ENCODE peak calls at places on chromosomes 5 and 9, in seven cellular contexts. B is BJ, Z is cardiac fibroblast, D is stomach, J is PC-9, N is spleen, I is sigmoid colon. O is an unnamed sample.

GRCh38 chr9:136777359-136777758 is 13.0 kb upstream of the LCN15 start:
- DNase-seq in I (no peak), J (no peak), B (no peak), N (no peak), D (no peak), Z (no peak), O (no peak)

GRCh38 chr5:170110403-170111087 is 4.8 kb downstream of the FOXI1 start:
- DNase-seq in I (peak), Z (no peak), D (no peak), N (no peak), B (no peak), J (no peak), O (no peak)

GRCh38 chr5:73376618-73377170 is 71.9 kb downstream of the FOXD1 start:
- DNase-seq in B (no peak), D (no peak), I (no peak), J (peak), Z (peak), N (no peak), O (no peak)

GRCh38 chr9:727767-728166 is 113.7 kb upstream of the DMRT1 start:
- DNase-seq in N (no peak), B (no peak), I (no peak), Z (no peak), D (no peak), J (peak), O (no peak)

GRCh38 chr9:110180713-110181434 is 27.1 kb downstream of the C9orf152 start:
- DNase-seq in I (peak), D (no peak), B (peak), N (no peak), J (peak), Z (peak), O (no peak)

GRCh38 chr5:139495644-139496435 is 13.3 kb upstream of the STING1 start:
- DNase-seq in J (peak), Z (peak), N (no peak), I (no peak), B (no peak), D (no peak), O (no peak)

GRCh38 chr5:58240286-58240685 is 219.6 kb downstream of the PLK2 start:
- DNase-seq in Z (peak), J (peak), I (no peak), N (no peak), D (no peak), B (no peak), O (no peak)

GRCh38 chr9:83081846-83082245 is 18.9 kb upstream of the RASEF start:
- DNase-seq in B (no peak), N (no peak), J (no peak), I (no peak), Z (no peak), D (no peak), O (no peak)

GRCh38 chr5:127210082-127210481 is 80.5 kb upstream of the MEGF10 start:
- DNase-seq in J (no peak), D (no peak), Z (peak), B (no peak), N (no peak), I (no peak), O (no peak)

DNA sequence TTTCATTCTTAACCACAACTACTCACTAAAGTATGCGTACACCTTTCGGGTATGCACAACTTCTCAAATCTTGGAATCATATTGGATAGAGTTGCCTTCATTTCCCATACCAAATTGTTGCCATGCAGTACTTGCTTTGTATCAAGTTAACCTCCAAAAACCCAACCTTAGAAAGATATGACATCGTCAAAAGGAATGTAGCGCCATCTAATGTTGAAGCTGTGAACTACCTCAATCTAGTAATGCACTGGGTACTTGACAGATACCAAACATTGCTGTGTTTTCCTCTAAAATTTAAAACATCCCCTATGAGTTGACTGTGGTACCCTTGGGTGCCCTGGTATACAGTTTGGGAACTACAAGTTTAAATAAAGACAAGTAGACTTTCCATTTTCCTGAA is 318.4 kb downstream of the ARL15 start:
- DNase-seq in Z (peak), B (no peak), D (no peak), J (no peak), N (no peak), I (no peak), O (no peak)
- TF ChIP-seq CTCF in Z (peak), B (peak), D (no peak), J (peak), N (no peak), I (no peak), O (peak)

GRCh38 chr5:3510642-3511041 is 85.0 kb upstream of the IRX1 start:
- DNase-seq in D (no peak), N (peak), J (no peak), Z (no peak), I (no peak), B (no peak), O (no peak)

GRCh38 chr5:3512291-3512690 is 83.3 kb upstream of the IRX1 start:
- DNase-seq in J (no peak), B (no peak), I (no peak), D (no peak), Z (no peak), N (no peak), O (no peak)

GRCh38 chr5:3511774-3512173 is 83.9 kb upstream of the IRX1 start:
- DNase-seq in N (no peak), B (no peak), J (no peak), Z (no peak), I (no peak), D (no peak), O (no peak)

GRCh38 chr5:3509290-3509689 is 86.3 kb upstream of the IRX1 start:
- DNase-seq in N (no peak), D (no peak), I (no peak), B (no peak), Z (no peak), J (no peak), O (no peak)
- H3K4me3 ChIP-seq in N (no peak), D (no peak), I (no peak), B (no peak), Z (no peak), J (no peak), O (no peak)

GRCh38 chr9:97501177-97501971 is at the start of gene TMOD1:
- DNase-seq in B (no peak), Z (peak), J (peak), D (peak), I (peak), N (peak), O (peak)
- TF ChIP-seq CTCF in B (no peak), Z (no peak), J (no peak), D (no peak), I (no peak), N (no peak), O (peak)

DNA sequence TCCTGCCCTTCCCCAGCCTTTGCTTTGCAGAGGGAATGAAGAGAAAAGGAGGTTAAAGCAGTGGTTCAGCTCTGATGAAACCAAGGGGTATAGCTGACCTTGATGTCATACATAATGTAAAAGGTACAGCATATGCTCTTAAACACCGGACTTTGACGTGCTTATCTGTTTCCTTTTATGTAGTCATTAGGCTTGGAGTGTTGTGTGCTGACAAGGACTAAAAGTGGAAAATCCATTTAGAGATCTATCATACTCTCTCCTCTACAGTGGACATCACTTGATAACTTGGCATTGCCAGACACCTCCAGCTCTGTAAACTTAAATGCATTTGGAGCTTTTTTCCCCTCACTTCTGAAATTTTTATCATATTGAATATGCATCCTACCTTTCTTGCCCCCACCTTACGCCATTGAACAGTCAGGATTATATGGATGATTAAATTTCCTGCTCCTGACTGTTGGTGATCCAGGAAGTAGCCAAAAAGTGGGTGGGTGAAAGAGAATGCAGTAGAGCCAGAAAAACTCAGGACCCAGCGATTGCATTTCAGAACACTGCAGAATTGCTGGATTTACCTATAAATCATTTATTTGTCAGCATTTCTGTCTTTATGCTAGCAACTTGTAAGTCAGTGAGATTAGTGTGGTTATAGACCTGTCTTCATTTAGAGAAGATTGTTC is 4.1 kb downstream of the TNFAIP8 start:
- DNase-seq in B (no peak), J (peak), N (no peak), D (no peak), Z (no peak), I (no peak), O (no peak)
- H3K4me3 ChIP-seq in B (no peak), J (peak), N (no peak), D (no peak), Z (no peak), I (no peak), O (peak)

GRCh38 chr5:90227688-90228087 is 181.9 kb downstream of the CETN3 start:
- DNase-seq in I (no peak), B (no peak), N (no peak), J (no peak), D (no peak), Z (no peak), O (no peak)

GRCh38 chr5:90226433-90227099 is 183.0 kb downstream of the CETN3 start:
- DNase-seq in Z (no peak), N (no peak), D (no peak), B (no peak), J (no peak), I (no peak), O (no peak)

GRCh38 chr5:90233496-90233895 is 176.1 kb downstream of the CETN3 start:
- DNase-seq in Z (peak), N (no peak), I (no peak), J (no peak), B (no peak), D (no peak), O (no peak)

DNA sequence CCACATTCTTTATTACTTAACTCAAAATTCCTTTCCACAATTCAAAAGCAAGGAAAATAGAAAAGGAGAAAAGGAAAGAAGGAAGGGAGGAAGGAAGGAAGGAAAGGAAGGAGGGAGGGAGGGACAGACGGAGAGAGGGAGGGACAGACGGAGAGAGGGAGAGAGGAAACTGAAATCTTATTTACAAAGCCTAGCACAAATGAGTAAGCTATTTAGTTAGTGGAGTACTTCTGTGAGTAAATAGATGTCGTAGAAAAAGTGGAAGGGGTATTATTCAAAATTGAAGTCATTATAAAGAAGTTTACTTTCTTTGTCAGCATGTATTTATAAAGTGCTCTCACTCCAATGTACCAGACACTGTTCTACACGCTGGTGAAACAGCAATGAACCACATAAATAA is 177.9 kb downstream of the CETN3 start:
- DNase-seq in I (no peak), Z (no peak), D (no peak), J (no peak), N (no peak), B (no peak), O (no peak)
- TF ChIP-seq CTCF in I (no peak), Z (no peak), D (no peak), J (no peak), N (no peak), B (no peak), O (no peak)

GRCh38 chr5:82096249-82096648 is 124.4 kb downstream of the ATG10 start:
- DNase-seq in I (no peak), D (no peak), Z (no peak), N (no peak), B (no peak), J (no peak), O (no peak)
- H3K4me3 ChIP-seq in I (no peak), D (no peak), Z (no peak), N (no peak), B (no peak), J (no peak), O (no peak)

GRCh38 chr9:117114768-117115167 is 300.1 kb downstream of the ASTN2 start:
- DNase-seq in Z (no peak), I (no peak), D (no peak), J (no peak), N (no peak), B (no peak), O (no peak)
- TF ChIP-seq CTCF in Z (no peak), I (no peak), D (no peak), J (no peak), N (no peak), B (no peak), O (no peak)

GRCh38 chr5:95748133-95748532 is 17.0 kb downstream of the RHOBTB3 start:
- DNase-seq in B (no peak), J (no peak), N (no peak), Z (no peak), I (no peak), D (no peak), O (no peak)
- H3K4me3 ChIP-seq in B (no peak), J (no peak), N (no peak), Z (no peak), I (no peak), D (no peak), O (no peak)

GRCh38 chr9:80509358-80509757 is 937.6 kb downstream of the TLE4 start:
- DNase-seq in D (no peak), N (no peak), Z (no peak), J (no peak), I (no peak), B (no peak), O (no peak)
- TF ChIP-seq CTCF in D (no peak), N (no peak), Z (peak), J (peak), I (no peak), B (no peak), O (no peak)

GRCh38 chr5:141338538-141339306 is at the start of gene PCDHGA2:
- DNase-seq in N (no peak), Z (peak), J (no peak), B (no peak), I (no peak), D (no peak), O (no peak)
- H3K4me3 ChIP-seq in N (peak), Z (peak), J (no peak), B (peak), I (peak), D (peak), O (no peak)

O was measured in GM12864.